ENCODE peak calls at places on chromosomes 4 and X, in six cellular contexts. R is gastrocnemius medialis; K is hepatocyte; H is BJ; Z is GM12865; S is CD4-positive, CD25-positive, alpha-beta regulatory T cell. A is an unnamed sample.

GRCh38 chr4:112857461-112857860 is 192.0 kb upstream of the ANK2 start:
- DNase-seq in R (no peak), K (peak), H (peak), Z (no peak), S (no peak), A (no peak)

GRCh38 chrX:153961292-153961691 is 10.3 kb downstream of the HCFC1 start:
- DNase-seq in R (no peak), K (no peak), H (no peak), Z (no peak), S (no peak), A (no peak)

GRCh38 chrX:1807301-1807731 is 192.5 kb downstream of the ASMT start:
- DNase-seq in R (no peak), K (no peak), H (peak), Z (no peak), S (no peak), A (no peak)

GRCh38 chr4:112144546-112145325 is 518 bp upstream of the FAM241A start:
- DNase-seq in R (no peak), K (no peak), H (no peak), Z (no peak), S (no peak), A (no peak)

GRCh38 chrX:37755073-37755472 is 24.8 kb upstream of the CYBB start:
- DNase-seq in R (no peak), K (no peak), H (no peak), Z (peak), S (peak), A (peak)

GRCh38 chr4:111209706-111210105 is 586.8 kb upstream of the PITX2 start:
- DNase-seq in R (no peak), K (no peak), H (no peak), Z (no peak), S (no peak), A (no peak)

GRCh38 chr4:8110071-8110986 is 48.3 kb downstream of the ABLIM2 start:
- DNase-seq in R (no peak), K (peak), H (no peak), Z (peak), S (no peak), A (no peak)

GRCh38 chr4:110475881-110476818 is at the start of gene ENPEP:
- DNase-seq in R (peak), K (peak), H (no peak), Z (no peak), S (no peak), A (no peak)

GRCh38 chr4:87179751-87180150 is 40.7 kb downstream of the KLHL8 start:
- DNase-seq in R (no peak), K (no peak), H (no peak), Z (no peak), S (no peak), A (no peak)

GRCh38 chr4:83118869-83119268 is 4.3 kb upstream of the PLAC8 start:
- DNase-seq in R (no peak), K (no peak), H (peak), Z (no peak), S (no peak), A (no peak)

GRCh38 chrX:134734343-134735001 is 76.2 kb upstream of the PLAC1 start:
- DNase-seq in R (no peak), K (no peak), H (peak), Z (peak), S (no peak), A (no peak)

GRCh38 chr4:166670341-166670740 is 564.0 kb downstream of the SPOCK3 start:
- DNase-seq in R (no peak), K (no peak), H (no peak), Z (no peak), S (no peak), A (no peak)

GRCh38 chr4:87806520-87806919 is 7.2 kb downstream of the IBSP start:
- DNase-seq in R (no peak), K (no peak), H (no peak), Z (no peak), S (no peak), A (no peak)

GRCh38 chr4:15427126-15427525 is 707 bp upstream of the C1QTNF7 start:
- DNase-seq in R (no peak), K (no peak), H (no peak), Z (no peak), S (no peak), A (no peak)

GRCh38 chr4:102868153-102868781 is 525 bp upstream of the CISD2 start:
- DNase-seq in R (no peak), K (no peak), H (no peak), Z (peak), S (no peak), A (no peak)

GRCh38 chrX:44871114-44871645 is 1.8 kb upstream of the KDM6A start:
- DNase-seq in R (no peak), K (peak), H (no peak), Z (no peak), S (no peak), A (no peak)

GRCh38 chr4:110778526-110778925 is 155.6 kb upstream of the PITX2 start:
- DNase-seq in R (no peak), K (no peak), H (no peak), Z (no peak), S (no peak), A (no peak)

GRCh38 chrX:92247076-92247475 is 467.9 kb downstream of the PCDH11X start:
- DNase-seq in R (no peak), K (no peak), H (no peak), Z (no peak), S (no peak), A (no peak)

GRCh38 chrX:33434256-33435092 is 223.1 kb upstream of the DMD start:
- DNase-seq in R (no peak), K (peak), H (no peak), Z (peak), S (peak), A (peak)

GRCh38 chr4:111043286-111043685 is 420.4 kb upstream of the PITX2 start:
- DNase-seq in R (no peak), K (no peak), H (no peak), Z (no peak), S (no peak), A (no peak)

GRCh38 chr4:85792576-85792975 is 317.6 kb downstream of the ARHGAP24 start:
- DNase-seq in R (no peak), K (no peak), H (no peak), Z (no peak), S (no peak), A (no peak)

GRCh38 chr4:69717778-69718177 is 42.6 kb downstream of the SULT1B1 start:
- DNase-seq in R (no peak), K (no peak), H (no peak), Z (no peak), S (no peak), A (no peak)

GRCh38 chrX:108304210-108304609 is 134.0 kb downstream of the COL4A6 start:
- DNase-seq in R (no peak), K (no peak), H (no peak), Z (peak), S (no peak), A (peak)

GRCh38 chrX:152641996-152642395 is 4.3 kb downstream of the GABRQ start:
- DNase-seq in R (no peak), K (peak), H (no peak), Z (peak), S (no peak), A (no peak)

GRCh38 chr4:78645853-78646757 is 94.5 kb downstream of the ANXA3 start:
- DNase-seq in R (peak), K (peak), H (peak), Z (peak), S (no peak), A (no peak)

GRCh38 chr4:150310159-150310895 is 232.1 kb downstream of the DCLK2 start:
- DNase-seq in R (no peak), K (no peak), H (no peak), Z (no peak), S (no peak), A (no peak)

GRCh38 chr4:54165011-54165410 is 64.1 kb upstream of the PDGFRA start:
- DNase-seq in R (no peak), K (no peak), H (no peak), Z (no peak), S (no peak), A (no peak)

GRCh38 chr4:169332595-169332994 is 61.8 kb upstream of the SH3RF1 start:
- DNase-seq in R (no peak), K (no peak), H (no peak), Z (no peak), S (no peak), A (no peak)

GRCh38 chr4:8039290-8039689 is 99.6 kb upstream of the AFAP1 start:
- DNase-seq in R (no peak), K (no peak), H (no peak), Z (peak), S (no peak), A (no peak)

GRCh38 chr4:180587379-180587778 is 1655.8 kb upstream of the TENM3 start:
- DNase-seq in R (no peak), K (no peak), H (no peak), Z (no peak), S (no peak), A (no peak)

GRCh38 chrX:24423960-24424359 is 41.1 kb upstream of the PDK3 start:
- DNase-seq in R (no peak), K (peak), H (no peak), Z (no peak), S (no peak), A (no peak)

GRCh38 chr4:95129708-95130343 is 372.1 kb downstream of the BMPR1B start:
- DNase-seq in R (peak), K (peak), H (peak), Z (no peak), S (no peak), A (no peak)

GRCh38 chr4:1312821-1313640 is 23.3 kb downstream of the MAEA start:
- DNase-seq in R (no peak), K (no peak), H (no peak), Z (no peak), S (no peak), A (no peak)

GRCh38 chr4:1307951-1308735 is 18.5 kb downstream of the MAEA start:
- DNase-seq in R (no peak), K (no peak), H (no peak), Z (no peak), S (no peak), A (no peak)

GRCh38 chr4:1310031-1310795 is 20.5 kb downstream of the MAEA start:
- DNase-seq in R (no peak), K (no peak), H (no peak), Z (no peak), S (no peak), A (no peak)

GRCh38 chr4:1309261-1310010 is 19.7 kb downstream of the MAEA start:
- DNase-seq in R (peak), K (peak), H (peak), Z (peak), S (peak), A (no peak)

DNA sequence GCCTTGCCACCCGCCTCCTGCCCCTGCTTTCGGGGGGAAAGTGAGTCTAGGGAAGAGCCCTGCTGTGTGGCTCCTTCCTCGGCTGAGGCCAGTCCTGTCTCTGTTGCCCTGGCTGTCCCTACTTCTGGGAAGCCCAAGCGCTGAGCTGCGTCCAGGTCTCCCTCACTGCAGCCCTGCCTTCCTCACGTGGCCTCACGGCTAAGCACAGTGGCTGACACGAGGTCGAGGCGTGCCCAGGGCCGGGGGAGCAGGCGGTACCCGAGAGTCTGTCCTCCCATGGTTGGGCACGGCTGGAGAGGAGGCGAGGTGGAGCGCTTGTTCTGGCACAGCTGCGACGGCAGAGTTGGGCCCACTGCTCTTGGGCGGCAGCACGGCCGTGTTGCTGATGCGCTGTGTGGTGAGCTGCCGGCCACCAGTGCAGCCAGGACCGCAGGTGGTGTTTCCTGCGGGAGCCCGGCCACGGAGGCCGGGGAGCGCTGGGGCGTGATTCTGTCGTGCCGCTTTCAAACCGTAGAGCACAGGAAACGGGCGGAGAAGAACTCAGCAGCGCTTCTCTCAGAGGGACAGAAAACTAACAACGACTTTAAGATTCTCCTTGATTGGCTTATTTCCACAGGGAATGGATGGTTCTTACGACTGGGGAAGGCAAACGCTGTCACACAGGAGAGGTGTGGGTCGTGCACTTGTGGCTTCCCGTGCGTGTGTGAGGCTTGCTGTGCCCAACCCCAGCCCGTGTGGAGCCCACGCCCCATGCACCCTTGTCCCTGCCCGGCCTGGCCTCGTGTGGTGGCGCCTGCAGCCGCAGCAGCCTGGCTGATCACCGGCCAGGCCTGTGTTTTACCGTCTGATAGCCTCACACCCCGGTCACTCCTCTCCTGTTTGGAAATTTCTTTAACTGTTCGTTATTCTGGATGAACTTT is 21.4 kb downstream of the MAEA start:
- DNase-seq in R (no peak), K (no peak), H (no peak), Z (no peak), S (no peak), A (peak)
- H3K4me3 ChIP-seq in R (no peak), K (no peak), H (no peak), Z (no peak), S (no peak), A (no peak)

GRCh38 chr4:185773419-185773818 is 38.6 kb downstream of the SORBS2 start:
- DNase-seq in R (no peak), K (peak), H (no peak), Z (no peak), S (no peak), A (no peak)
- H3K4me3 ChIP-seq in R (peak), K (peak), H (no peak), Z (no peak), S (no peak), A (no peak)

GRCh38 chr4:24229976-24230375 is 340.1 kb upstream of the PPARGC1A start:
- DNase-seq in R (no peak), K (no peak), H (no peak), Z (no peak), S (no peak), A (no peak)

GRCh38 chr4:24226018-24226417 is 336.2 kb upstream of the PPARGC1A start:
- DNase-seq in R (no peak), K (no peak), H (no peak), Z (no peak), S (no peak), A (no peak)

GRCh38 chr4:24224446-24224845 is 334.6 kb upstream of the PPARGC1A start:
- DNase-seq in R (no peak), K (peak), H (no peak), Z (no peak), S (no peak), A (no peak)

GRCh38 chr4:24228692-24229091 is 338.8 kb upstream of the PPARGC1A start:
- DNase-seq in R (no peak), K (peak), H (no peak), Z (no peak), S (no peak), A (no peak)

GRCh38 chr4:24226667-24227066 is 336.8 kb upstream of the PPARGC1A start:
- DNase-seq in R (no peak), K (no peak), H (no peak), Z (peak), S (no peak), A (no peak)
- H3K4me3 ChIP-seq in R (no peak), K (no peak), H (no peak), Z (no peak), S (no peak), A (no peak)

GRCh38 chr4:76305971-76306881 is at the start of gene STBD1:
- DNase-seq in R (peak), K (peak), H (no peak), Z (peak), S (peak), A (no peak)

GRCh38 chr4:76305033-76305687 is 1.4 kb upstream of the STBD1 start:
- DNase-seq in R (no peak), K (no peak), H (no peak), Z (peak), S (no peak), A (peak)

GRCh38 chr4:76307670-76308014 is 1.1 kb downstream of the STBD1 start:
- DNase-seq in R (peak), K (peak), H (no peak), Z (no peak), S (no peak), A (no peak)

GRCh38 chr4:76308548-76308947 is 2.0 kb downstream of the STBD1 start:
- DNase-seq in R (peak), K (peak), H (no peak), Z (no peak), S (no peak), A (no peak)

DNA sequence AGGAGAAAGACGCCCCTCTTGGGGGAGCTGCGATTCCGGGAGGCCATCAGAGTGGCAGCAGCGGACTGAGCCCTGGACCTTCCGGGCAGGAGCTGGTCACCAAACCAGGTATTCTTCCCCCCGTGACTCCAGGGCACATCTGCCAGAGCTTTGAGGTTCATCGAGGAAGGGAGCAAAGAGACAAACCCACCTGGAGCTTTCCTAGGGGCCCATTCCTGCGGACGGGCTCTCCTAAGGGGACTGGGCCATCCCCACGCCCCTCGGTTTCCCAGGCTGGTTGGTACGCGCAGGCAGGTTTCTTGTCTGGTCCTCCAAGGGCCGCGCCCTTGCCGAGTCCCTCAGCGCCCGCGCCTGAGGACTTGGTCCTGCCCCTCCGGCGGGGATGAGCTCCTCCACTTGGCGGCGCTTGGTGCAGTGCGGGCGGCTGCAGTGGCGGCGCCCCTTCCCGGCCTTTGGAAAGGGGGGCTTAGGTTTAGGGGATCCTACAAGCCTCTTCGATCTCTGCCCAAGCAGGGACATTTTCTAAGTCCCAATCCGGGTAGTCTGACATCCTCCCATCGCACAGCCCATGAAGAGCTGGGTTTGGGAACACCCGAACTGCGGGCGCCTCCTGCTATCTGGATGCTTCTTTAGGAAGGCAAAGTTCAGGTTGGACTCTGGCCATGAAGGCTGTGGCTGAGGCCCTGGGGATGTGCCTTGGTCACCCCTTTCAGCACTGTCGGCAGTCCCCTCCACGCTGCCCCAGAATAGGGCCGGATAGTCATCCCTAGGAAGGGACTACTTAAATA is 543 bp downstream of the STBD1 start:
- DNase-seq in R (peak), K (peak), H (no peak), Z (no peak), S (no peak), A (no peak)
- H3K4me3 ChIP-seq in R (peak), K (peak), H (peak), Z (peak), S (peak), A (no peak)

GRCh38 chrX:80808160-80808735 is 1.4 kb downstream of the BRWD3 start:
- DNase-seq in R (peak), K (peak), H (peak), Z (peak), S (peak), A (peak)

GRCh38 chrX:80810365-80810978 is 795 bp upstream of the BRWD3 start:
- DNase-seq in R (no peak), K (no peak), H (no peak), Z (no peak), S (no peak), A (peak)

GRCh38 chrX:80807606-80808159 is 2.0 kb downstream of the BRWD3 start:
- DNase-seq in R (no peak), K (no peak), H (no peak), Z (no peak), S (no peak), A (peak)

GRCh38 chrX:80808854-80809493 is 703 bp downstream of the BRWD3 start:
- DNase-seq in R (peak), K (peak), H (no peak), Z (peak), S (peak), A (peak)

GRCh38 chrX:80806557-80806956 is 3.1 kb downstream of the BRWD3 start:
- DNase-seq in R (no peak), K (no peak), H (no peak), Z (no peak), S (no peak), A (no peak)
- H3K4me3 ChIP-seq in R (no peak), K (no peak), H (no peak), Z (peak), S (peak), A (no peak)

GRCh38 chr4:121070274-121070673 is 2.1 kb downstream of the NDNF start:
- DNase-seq in R (no peak), K (peak), H (no peak), Z (no peak), S (no peak), A (no peak)

GRCh38 chr4:121069419-121069818 is 2.9 kb downstream of the NDNF start:
- DNase-seq in R (no peak), K (no peak), H (no peak), Z (no peak), S (no peak), A (no peak)

GRCh38 chr4:121071640-121072037 is 696 bp downstream of the NDNF start:
- DNase-seq in R (no peak), K (no peak), H (no peak), Z (no peak), S (no peak), A (no peak)

GRCh38 chr4:121072080-121072835 is at the start of gene NDNF:
- DNase-seq in R (no peak), K (peak), H (no peak), Z (peak), S (peak), A (no peak)

GRCh38 chr4:121070696-121071639 is 1.4 kb downstream of the NDNF start:
- DNase-seq in R (no peak), K (peak), H (no peak), Z (no peak), S (peak), A (no peak)
- H3K4me3 ChIP-seq in R (peak), K (peak), H (peak), Z (no peak), S (no peak), A (no peak)

A was measured in Jurkat, Clone E6-1.